ENCODE peak calls at places on chromosome 19, in nine cellular contexts. B is activated T-cell treated with anti-CD3 and anti-CD28 coated beads, Interleukin-2, amount 50 U/mL, for 4 hours; R is GM10248; Z is NCI-H1092; I is RKO; J is thoracic aorta; W is HT1080; H is NCI-H510A treated with DMSO at 0.1 percent for 48 hours; F is NCI-H2029 treated with DMSO at 0.1 percent for 48 hours. T is an unnamed sample.

GRCh38 chr19:4134351-4134750 is 10.4 kb upstream of the MAP2K2 start:
- DNase-seq in B (no peak), H (no peak), F (no peak), R (no peak), J (no peak), I (no peak), Z (no peak), W (no peak), T (no peak)

GRCh38 chr19:10473192-10473591 is 30.0 kb downstream of the KEAP1 start:
- DNase-seq in W (no peak), Z (no peak), J (no peak), I (no peak), R (no peak), F (no peak), H (no peak), B (no peak), T (no peak)

GRCh38 chr19:18763674-18764590 is 27.2 kb downstream of the COMP start:
- DNase-seq in W (peak), B (no peak), R (no peak), Z (no peak), H (peak), J (no peak), I (peak), F (no peak), T (no peak)

GRCh38 chr19:48625891-48626327 is 6.6 kb downstream of the SPHK2 start:
- DNase-seq in I (no peak), Z (no peak), W (no peak), R (no peak), H (no peak), J (no peak), B (no peak), F (no peak), T (no peak)

GRCh38 chr19:17328517-17329060 is 6.1 kb downstream of the ANO8 start:
- DNase-seq in H (no peak), R (no peak), B (peak), I (no peak), J (no peak), Z (no peak), W (no peak), F (no peak), T (peak)

GRCh38 chr19:47701717-47702552 is 11.3 kb upstream of the EHD2 start:
- DNase-seq in H (no peak), R (no peak), B (no peak), W (no peak), I (no peak), F (no peak), Z (no peak), J (no peak), T (no peak)

GRCh38 chr19:13058951-13059660 is 43.6 kb downstream of the LYL1 start:
- DNase-seq in Z (no peak), R (no peak), B (no peak), J (no peak), H (no peak), F (no peak), I (no peak), W (no peak), T (no peak)

GRCh38 chr19:10862561-10863106 is 8.7 kb upstream of the CARM1 start:
- DNase-seq in J (no peak), Z (no peak), H (no peak), F (no peak), B (no peak), I (no peak), W (no peak), R (no peak), T (no peak)

GRCh38 chr19:18098891-18099622 is 1.5 kb downstream of the MAST3 start:
- DNase-seq in J (no peak), F (no peak), H (no peak), Z (no peak), B (no peak), R (peak), W (no peak), I (no peak), T (peak)

GRCh38 chr19:57269515-57270250 is 10.6 kb upstream of the ZNF460 start:
- DNase-seq in W (peak), H (no peak), J (no peak), Z (no peak), I (peak), F (no peak), B (no peak), R (no peak), T (no peak)

GRCh38 chr19:16111909-16112752 is 442 bp downstream of the RAB8A start:
- DNase-seq in W (no peak), B (no peak), Z (no peak), H (no peak), R (no peak), J (no peak), F (no peak), I (no peak), T (no peak)

GRCh38 chr19:54159352-54160181 is at the start of gene LENG1:
- DNase-seq in H (peak), F (peak), R (peak), I (peak), W (peak), Z (peak), J (peak), B (peak), T (peak)

GRCh38 chr19:45168767-45169351 is 8.1 kb upstream of the NKPD1 start:
- DNase-seq in R (no peak), W (no peak), I (no peak), H (peak), Z (no peak), B (no peak), F (peak), J (no peak), T (no peak)

GRCh38 chr19:17389957-17390664 is 3.9 kb downstream of the CCDC194 start:
- DNase-seq in Z (no peak), B (no peak), R (no peak), W (no peak), J (no peak), I (no peak), H (no peak), F (no peak), T (no peak)